ENCODE peak calls at places on chromosomes 6 and 20, in eight cellular contexts. N, S, Z, I, A, Q, G and J are unnamed samples.

GRCh38 chr6:2764610-2765165 is 505 bp upstream of the WRNIP1 start:
- DNase-seq in A (no peak), S (peak; percentile 61), Q (peak; percentile 97), Z (peak; percentile 39), N (peak; percentile 72), G (peak; percentile 38), I (peak; percentile 98), J (no peak)

GRCh38 chr6:32968770-32969684 is 633 bp downstream of the BRD2 start:
- DNase-seq in Q (peak; percentile 90), G (peak; percentile 85), I (peak; percentile 95), A (peak; percentile 75), Z (peak; percentile 80), N (peak; percentile 89), S (peak; percentile 92), J (peak; percentile 90)

GRCh38 chr6:87628881-87629280 is 38.9 kb downstream of the ORC3 start:
- DNase-seq in N (no peak), Q (no peak), Z (peak; percentile 5), A (no peak), G (no peak), S (no peak), I (no peak), J (no peak)

GRCh38 chr6:28648878-28649375 is 123.2 kb downstream of the GPX5 start:
- DNase-seq in G (no peak), Q (no peak), A (no peak), I (no peak), S (no peak), Z (no peak), N (peak; percentile 4), J (no peak)

GRCh38 chr6:123994891-123995635 is 191.4 kb downstream of the NKAIN2 start:
- DNase-seq in Q (no peak), Z (no peak), G (no peak), N (no peak), A (no peak), I (no peak), S (no peak), J (no peak)

GRCh38 chr6:136344420-136344819 is 54.8 kb upstream of the BCLAF1 start:
- DNase-seq in I (no peak), S (no peak), Q (no peak), G (no peak), N (no peak), Z (no peak), A (no peak), J (no peak)

GRCh38 chr6:137975058-137975940 is 108.2 kb downstream of the TNFAIP3 start:
- DNase-seq in A (no peak), S (no peak), Q (no peak), I (no peak), N (no peak), Z (no peak), G (no peak), J (no peak)

GRCh38 chr20:58512808-58513552 is 2.2 kb downstream of the APCDD1L start:
- DNase-seq in I (no peak), Z (no peak), S (no peak), A (no peak), Q (no peak), N (no peak), G (no peak), J (no peak)

GRCh38 chr6:88586371-88587157 is 376.9 kb downstream of the RNGTT start:
- DNase-seq in A (no peak), Z (no peak), Q (no peak), S (peak; percentile 65), N (no peak), I (peak; percentile 29), G (no peak), J (no peak)

GRCh38 chr6:170180671-170181337 is 110.1 kb downstream of the DLL1 start:
- DNase-seq in N (no peak), S (no peak), I (no peak), A (no peak), Z (no peak), Q (no peak), G (no peak), J (no peak)

GRCh38 chr20:58867211-58867610 is 14.7 kb downstream of the GNAS start:
- DNase-seq in G (no peak), S (no peak), A (no peak), Z (no peak), N (no peak), I (no peak), Q (no peak), J (no peak)

GRCh38 chr6:111521497-111522275 is 38.7 kb upstream of the REV3L start:
- DNase-seq in Q (no peak), G (no peak), A (no peak), I (no peak), Z (no peak), N (no peak), S (no peak), J (no peak)

GRCh38 chr6:164531745-164532144 is 777.7 kb downstream of the C6orf118 start:
- DNase-seq in G (no peak), S (no peak), A (no peak), N (peak; percentile 61), I (no peak), Q (no peak), Z (no peak), J (no peak)

GRCh38 chr20:51326241-51326819 is 216.2 kb downstream of the NFATC2 start:
- DNase-seq in I (no peak), Q (peak; percentile 32), A (no peak), Z (peak; percentile 87), N (peak; percentile 44), G (no peak), S (no peak), J (no peak)

GRCh38 chr20:32441638-32442037 is 83.5 kb downstream of the ASXL1 start:
- DNase-seq in N (no peak), Z (no peak), S (no peak), A (no peak), Q (no peak), G (no peak), I (no peak), J (no peak)

GRCh38 chr20:59559863-59560262 is 44.5 kb upstream of the PHACTR3 start:
- DNase-seq in Z (no peak), A (no peak), I (no peak), S (no peak), Q (no peak), G (no peak), N (no peak), J (no peak)

GRCh38 chr6:45791600-45792168 is 224.0 kb downstream of the CLIC5 start:
- DNase-seq in I (no peak), S (no peak), Z (no peak), A (no peak), Q (no peak), N (peak; percentile 82), G (no peak), J (no peak)

GRCh38 chr6:168037242-168037641 is 39.8 kb downstream of the KIF25 start:
- DNase-seq in G (peak; percentile 62), A (peak; percentile 76), N (no peak), Q (no peak), I (no peak), S (no peak), Z (no peak), J (no peak)
- H3K27ac ChIP-seq in G (peak overlapping the region; percentile 85), A (peak overlapping the region; percentile 87), N (no peak overlapping the region), Q (no peak overlapping the region), I (no peak overlapping the region), S (peak overlapping the region; percentile 69), Z (no peak overlapping the region), J (no peak overlapping the region)

DNA sequence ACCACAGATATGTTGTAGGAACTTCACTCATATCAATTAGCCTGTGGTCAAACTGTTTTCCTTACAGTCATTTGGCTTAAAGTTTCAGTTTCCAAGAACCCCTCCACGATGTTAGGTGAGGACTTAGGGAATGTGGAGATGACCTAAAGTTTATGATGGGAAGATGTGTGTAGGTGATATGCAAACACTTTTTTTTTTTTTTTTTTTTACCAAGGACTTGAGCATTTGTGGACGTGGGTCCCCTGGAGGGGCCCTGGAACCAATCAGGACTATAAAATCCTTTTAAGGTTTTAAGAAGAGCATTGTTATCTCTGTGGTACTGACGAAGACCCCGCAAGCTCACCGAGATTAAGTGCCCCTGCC is 478 bp upstream of the MTHFD1L start:
- DNase-seq in Z (no peak), S (no peak), I (no peak), N (no peak), A (no peak), G (no peak), Q (no peak), J (no peak)
- H3K27ac ChIP-seq in Z (peak overlapping the region; percentile 81), S (peak overlapping the region; percentile 38), I (peak overlapping the region; percentile 92), N (peak overlapping the region; percentile 87), A (peak overlapping the region; percentile 79), G (no peak overlapping the region), Q (peak overlapping the region; percentile 90), J (peak overlapping the region; percentile 78)

GRCh38 chr20:36672991-36673390 is 27.0 kb upstream of the SLA2 start:
- DNase-seq in G (no peak), Z (no peak), S (no peak), Q (no peak), A (no peak), I (no peak), N (no peak), J (no peak)
- H3K27ac ChIP-seq in G (no peak overlapping the region), Z (no peak overlapping the region), S (no peak overlapping the region), Q (no peak overlapping the region), A (no peak overlapping the region), I (no peak overlapping the region), N (no peak overlapping the region), J (no peak overlapping the region)

GRCh38 chr6:89708316-89708715 is 69.8 kb upstream of the LYRM2 start:
- DNase-seq in A (no peak), G (no peak), I (no peak), N (no peak), S (no peak), Z (no peak), Q (no peak), J (no peak)

GRCh38 chr6:89706121-89706520 is 67.6 kb upstream of the LYRM2 start:
- DNase-seq in A (no peak), N (no peak), S (no peak), G (no peak), Z (no peak), I (no peak), Q (no peak), J (no peak)

GRCh38 chr6:89711801-89712200 is 73.3 kb upstream of the LYRM2 start:
- DNase-seq in Q (no peak), S (no peak), I (no peak), G (no peak), Z (no peak), N (no peak), A (no peak), J (no peak)

GRCh38 chr6:89702349-89702748 is 63.8 kb upstream of the LYRM2 start:
- DNase-seq in Z (no peak), I (no peak), S (no peak), Q (no peak), A (no peak), N (no peak), G (no peak), J (no peak)

GRCh38 chr6:89707766-89708165 is 69.2 kb upstream of the LYRM2 start:
- DNase-seq in I (no peak), Q (no peak), G (no peak), S (no peak), Z (no peak), A (no peak), N (peak; percentile 65), J (no peak)
- H3K27ac ChIP-seq in I (no peak overlapping the region), Q (no peak overlapping the region), G (no peak overlapping the region), S (no peak overlapping the region), Z (no peak overlapping the region), A (no peak overlapping the region), N (no peak overlapping the region), J (no peak overlapping the region)